ENCODE peak calls at places on chromosomes 6 and 20, in six cellular contexts. M is HEK293T, O is mesothelial cell of epicardium, I is SHP77, T is bronchial epithelial cell, U is AG10803. K is an unnamed sample.

GRCh38 chr6:73471686-73472290 is 10.3 kb downstream of the MTO1 start:
- DNase-seq in M (no peak), O (no peak), I (no peak), T (no peak), U (no peak), K (no peak)

GRCh38 chr6:149484733-149485700 is at the start of gene ZC3H12D:
- DNase-seq in M (no peak), O (no peak), I (peak; percentile 71), T (no peak), U (peak; percentile 16), K (no peak)

GRCh38 chr20:32231847-32232246 is 24.2 kb downstream of the POFUT1 start:
- DNase-seq in M (no peak), O (no peak), I (no peak), T (no peak), U (no peak), K (no peak)

GRCh38 chr6:77880501-77880900 is 227.7 kb downstream of the MEI4 start:
- DNase-seq in M (no peak), O (no peak), I (no peak), T (peak; percentile 6), U (no peak), K (no peak)

GRCh38 chr6:152135755-152136448 is 328.4 kb downstream of the ESR1 start:
- DNase-seq in M (no peak), O (no peak), I (peak; percentile 61), T (no peak), U (no peak), K (no peak)

GRCh38 chr6:158500016-158500735 is 59.7 kb upstream of the TMEM181 start:
- DNase-seq in M (no peak), O (no peak), I (no peak), T (peak; percentile 4), U (peak; percentile 50), K (no peak)

GRCh38 chr6:128491643-128492206 is 28.7 kb downstream of the PTPRK start:
- DNase-seq in M (no peak), O (no peak), I (no peak), T (peak; percentile 73), U (peak; percentile 40), K (no peak)

GRCh38 chr20:36121981-36122930 is 32.3 kb upstream of the EPB41L1 start:
- DNase-seq in M (no peak), O (peak; percentile 58), I (no peak), T (peak; percentile 80), U (no peak), K (no peak)

GRCh38 chr6:41159415-41160082 is 3.4 kb downstream of the TREM2 start:
- DNase-seq in M (no peak), O (no peak), I (peak; percentile 82), T (peak; percentile 76), U (no peak), K (no peak)

GRCh38 chr6:155287762-155288161 is 23.9 kb downstream of the CLDN20 start:
- DNase-seq in M (no peak), O (no peak), I (no peak), T (no peak), U (no peak), K (no peak)

GRCh38 chr6:73121421-73121993 is 103.8 kb downstream of the KHDC1L start:
- DNase-seq in M (no peak), O (no peak), I (no peak), T (peak; percentile 65), U (peak; percentile 56), K (no peak)

GRCh38 chr20:62505337-62506045 is 29.7 kb upstream of the GATA5 start:
- DNase-seq in M (no peak), O (no peak), I (no peak), T (no peak), U (no peak), K (no peak)

GRCh38 chr6:135286962-135287525 is 105.9 kb downstream of the MYB start:
- DNase-seq in M (no peak), O (no peak), I (no peak), T (no peak), U (no peak), K (no peak)

GRCh38 chr6:132675749-132676148 is 16.8 kb upstream of the TAAR1 start:
- DNase-seq in M (no peak), O (no peak), I (no peak), T (peak; percentile 17), U (no peak), K (no peak)

GRCh38 chr20:59560588-59561227 is 43.6 kb upstream of the PHACTR3 start:
- DNase-seq in M (peak; percentile 65), O (no peak), I (peak; percentile 6), T (no peak), U (peak; percentile 52), K (no peak)

GRCh38 chr6:136628996-136629395 is 78.8 kb upstream of the MAP7 start:
- DNase-seq in M (no peak), O (no peak), I (no peak), T (peak; percentile 53), U (no peak), K (no peak)

GRCh38 chr6:31661867-31662723 is 1.5 kb upstream of the C6orf47 start:
- DNase-seq in M (no peak), O (no peak), I (no peak), T (no peak), U (no peak), K (no peak)

GRCh38 chr20:56187791-56188190 is 60.7 kb upstream of the MC3R start:
- DNase-seq in M (no peak), O (no peak), I (peak; percentile 37), T (no peak), U (peak; percentile 0), K (no peak)

GRCh38 chr20:62576815-62577214 is 65.5 kb upstream of the SLCO4A1 start:
- DNase-seq in M (no peak), O (peak; percentile 73), I (no peak), T (no peak), U (peak; percentile 11), K (no peak)

GRCh38 chr6:156582509-156582992 is 194.6 kb upstream of the ARID1B start:
- DNase-seq in M (no peak), O (no peak), I (peak; percentile 54), T (no peak), U (no peak), K (no peak)

GRCh38 chr6:15879372-15880261 is 216.8 kb upstream of the DTNBP1 start:
- DNase-seq in M (no peak), O (peak; percentile 71), I (peak; percentile 82), T (peak; percentile 39), U (peak; percentile 67), K (no peak)

K was measured in NCI-H1048.